ENCODE peak calls at places on chromosomes 12 and 14, in six cellular contexts. S is hepatocyte; T is HFFc6; O is CD4-positive, alpha-beta T cell; B is ascending aorta; F is epithelial cell of esophagus. G is an unnamed sample.

GRCh38 chr14:50447491-50447890 is 50.8 kb upstream of the CDKL1 start:
- DNase-seq in B (no peak), S (no peak), F (peak), O (no peak), T (peak), G (no peak)

GRCh38 chr12:61536525-61536924 is 723.7 kb upstream of the USP15 start:
- DNase-seq in S (no peak), O (no peak), B (no peak), T (no peak), F (peak), G (no peak)

GRCh38 chr12:113088971-113089756 is 32.6 kb downstream of the DTX1 start:
- DNase-seq in O (peak), S (no peak), T (no peak), B (no peak), F (no peak), G (peak)

GRCh38 chr12:89069431-89069830 is 282.9 kb downstream of the DUSP6 start:
- DNase-seq in T (peak), O (no peak), S (no peak), B (no peak), F (no peak), G (no peak)

GRCh38 chr14:102183922-102184677 is 44.4 kb downstream of the WDR20 start:
- DNase-seq in S (no peak), F (no peak), T (no peak), B (no peak), O (no peak), G (no peak)

GRCh38 chr12:119642986-119643385 is 24.9 kb upstream of the PRKAB1 start:
- DNase-seq in F (no peak), O (no peak), T (no peak), B (no peak), S (no peak), G (peak)

GRCh38 chr14:94143239-94143638 is 13.8 kb upstream of the IFI27L2 start:
- DNase-seq in T (no peak), O (no peak), B (no peak), F (no peak), S (no peak), G (peak)

GRCh38 chr12:54006700-54007220 is 2.0 kb upstream of the HOXC8 start:
- DNase-seq in O (no peak), F (no peak), T (no peak), S (peak), B (no peak), G (no peak)

GRCh38 chr12:117872521-117873169 is 96.1 kb downstream of the KSR2 start:
- DNase-seq in T (no peak), S (no peak), F (no peak), B (no peak), O (no peak), G (no peak)

GRCh38 chr12:52232916-52233461 is at the start of gene KRT7:
- DNase-seq in S (peak), B (no peak), O (no peak), F (peak), T (no peak), G (no peak)

GRCh38 chr14:35867280-35867629 is 41.1 kb downstream of the BRMS1L start:
- DNase-seq in T (no peak), F (no peak), O (no peak), B (no peak), S (no peak), G (no peak)

GRCh38 chr14:74954232-74954946 is 1.0 kb downstream of the PGF start:
- DNase-seq in T (no peak), B (no peak), F (no peak), S (peak), O (no peak), G (no peak)

GRCh38 chr14:104184911-104185499 is 46.6 kb downstream of the KIF26A start:
- DNase-seq in F (no peak), O (no peak), B (no peak), S (peak), T (no peak), G (peak)

GRCh38 chr14:58517592-58517991 is 90.1 kb downstream of the KIAA0586 start:
- DNase-seq in B (no peak), O (no peak), T (no peak), S (no peak), F (no peak), G (no peak)

DNA sequence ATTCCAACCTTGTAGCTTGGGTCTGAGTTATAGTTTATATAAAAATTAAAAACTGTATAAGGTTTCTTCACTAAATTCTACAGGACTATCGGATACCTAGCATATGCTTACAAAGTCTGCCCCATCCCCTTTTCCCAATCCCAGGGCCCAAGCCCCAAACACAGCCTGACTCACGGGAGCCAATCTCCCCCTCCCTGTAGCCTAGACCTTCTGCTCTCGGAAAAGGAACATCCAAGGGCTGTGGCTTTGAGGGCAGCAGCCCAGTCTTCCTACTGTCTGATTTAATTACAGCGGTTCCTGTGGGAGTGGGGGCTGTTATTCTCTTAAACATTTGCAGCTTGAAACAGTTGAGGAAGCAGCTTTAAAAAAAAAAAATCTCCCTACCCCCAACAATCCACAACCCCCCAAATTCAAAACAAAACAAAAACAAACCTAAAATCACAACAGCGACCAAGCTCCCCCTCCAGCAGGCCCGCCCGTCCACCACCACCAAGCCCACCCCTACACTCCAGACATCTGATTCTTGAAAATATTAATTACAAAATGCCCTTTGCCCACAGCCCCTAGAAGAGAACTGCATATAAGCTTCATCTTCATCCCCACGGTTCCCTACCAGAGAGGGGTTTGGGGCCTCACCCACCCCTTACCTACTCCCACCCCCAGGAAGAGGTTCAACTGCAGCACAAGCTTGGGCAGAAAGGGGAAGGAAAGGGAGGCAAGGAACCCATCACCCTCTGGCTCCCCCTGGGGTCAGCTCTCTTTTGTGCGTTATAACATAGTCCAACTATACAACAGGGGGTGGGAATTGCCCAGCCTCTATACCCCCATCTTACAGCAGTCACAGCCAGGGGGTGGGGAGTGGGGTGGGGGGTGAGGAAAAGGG is 1.1 kb upstream of the PRKAG1 start:
- DNase-seq in B (no peak), O (no peak), S (peak), F (peak), T (peak), G (peak)
- TF ChIP-seq CTCF in B (no peak), O (peak), S (peak), F (peak), T (peak), G (peak)

GRCh38 chr12:34292736-34293625 is 270.7 kb downstream of the ALG10 start:
- DNase-seq in F (no peak), T (no peak), B (peak), O (peak), S (no peak), G (no peak)
- TF ChIP-seq CTCF in F (no peak), T (no peak), B (no peak), O (no peak), S (no peak), G (no peak)

GRCh38 chr12:127716181-127716580 is 550.8 kb upstream of the TMEM132C start:
- DNase-seq in F (no peak), B (no peak), T (no peak), S (no peak), O (no peak), G (no peak)

GRCh38 chr12:127712561-127712960 is 554.4 kb upstream of the TMEM132C start:
- DNase-seq in T (no peak), O (no peak), F (no peak), B (no peak), S (no peak), G (no peak)

GRCh38 chr12:127711108-127711507 is 555.9 kb upstream of the TMEM132C start:
- DNase-seq in S (no peak), O (no peak), T (no peak), B (no peak), F (no peak), G (no peak)
- TF ChIP-seq CTCF in S (peak), O (no peak), T (peak), B (no peak), F (no peak), G (no peak)

GRCh38 chr12:116666305-116666673 is 71.6 kb downstream of the SPRING1 start:
- DNase-seq in B (no peak), S (no peak), O (no peak), F (no peak), T (no peak), G (no peak)

GRCh38 chr12:116661341-116661740 is 76.5 kb downstream of the SPRING1 start:
- DNase-seq in B (no peak), O (no peak), F (no peak), T (no peak), S (no peak), G (no peak)

GRCh38 chr12:116665666-116666304 is 72.1 kb downstream of the SPRING1 start:
- DNase-seq in S (no peak), B (no peak), O (no peak), F (no peak), T (peak), G (no peak)

GRCh38 chr12:116659771-116660481 is 77.9 kb downstream of the SPRING1 start:
- DNase-seq in O (no peak), F (peak), T (peak), S (no peak), B (no peak), G (no peak)

DNA sequence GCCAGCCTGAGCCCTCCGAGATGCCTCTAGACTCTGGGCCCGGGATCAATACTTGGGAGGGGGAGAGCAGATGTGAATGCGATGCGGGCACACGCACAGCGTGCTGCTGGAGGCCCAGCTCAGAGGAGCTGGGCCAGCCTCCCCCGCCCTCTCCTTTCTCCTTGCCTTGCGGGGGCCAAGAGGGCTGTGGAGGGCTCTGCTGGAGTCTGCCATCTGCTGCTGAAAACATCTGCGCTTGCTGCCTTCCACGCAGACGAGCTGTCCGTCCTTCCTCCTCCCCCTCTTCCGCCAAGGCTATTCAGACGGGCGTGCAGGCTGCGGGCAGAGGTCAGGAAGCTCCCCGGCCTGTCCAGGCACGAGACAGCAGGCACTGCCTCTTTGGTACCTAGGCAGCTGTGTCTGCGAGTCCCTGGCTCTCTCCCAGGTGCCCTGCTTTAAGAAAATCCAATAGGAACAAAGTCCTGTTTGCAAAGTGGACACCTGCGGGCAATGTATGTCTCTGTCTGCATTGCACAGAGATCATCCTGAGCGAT is 75.2 kb downstream of the SPRING1 start:
- DNase-seq in F (no peak), O (no peak), B (no peak), S (peak), T (peak), G (peak)
- TF ChIP-seq CTCF in F (no peak), O (no peak), B (no peak), S (peak), T (no peak), G (no peak)

GRCh38 chr14:55580401-55581010 is 499 bp downstream of the KTN1 start:
- DNase-seq in O (peak), T (no peak), B (peak), F (peak), S (peak), G (peak)
- TF ChIP-seq CTCF in O (no peak), T (no peak), B (no peak), F (no peak), S (no peak), G (no peak)

DNA sequence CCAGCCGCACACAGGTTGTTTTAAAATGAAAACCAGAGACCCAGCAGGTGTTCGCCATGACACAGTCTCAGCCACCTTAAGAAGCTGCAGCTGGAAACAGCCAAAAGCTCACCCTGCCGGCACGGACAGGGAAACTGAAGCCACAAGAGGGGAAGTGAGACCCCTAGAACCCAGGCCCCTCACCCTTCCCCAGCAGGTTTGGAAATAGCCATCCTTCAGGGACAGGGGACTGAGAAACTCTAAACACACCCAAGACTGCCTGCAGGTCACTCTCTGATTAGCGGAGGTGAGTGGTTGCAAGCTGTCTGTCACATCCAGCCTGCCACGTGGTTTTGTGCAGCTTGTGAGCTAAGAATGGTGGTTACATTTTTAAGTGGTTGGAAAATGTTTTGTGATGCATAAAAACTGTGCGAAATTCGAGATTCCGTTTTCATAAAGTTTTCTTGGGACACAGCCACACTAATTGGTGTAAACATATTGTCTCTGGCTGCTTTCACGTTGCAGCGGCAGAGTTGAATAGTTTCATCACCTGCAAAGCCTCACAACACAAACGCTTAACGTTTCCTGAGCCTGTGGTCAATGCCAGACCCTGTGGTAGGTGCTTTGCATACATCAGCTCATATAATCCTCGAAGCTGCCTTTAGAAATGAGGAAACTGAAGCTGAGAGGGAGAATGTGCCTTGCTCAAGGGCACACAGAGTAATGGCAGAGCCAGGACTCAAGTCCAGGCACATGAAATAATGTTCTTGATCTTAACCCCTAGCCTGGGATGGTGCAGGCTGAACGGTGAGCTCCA is 1.7 kb upstream of the SELPLG start:
- DNase-seq in O (peak), S (no peak), B (no peak), F (no peak), T (no peak), G (no peak)
- TF ChIP-seq CTCF in O (no peak), S (no peak), B (no peak), F (no peak), T (no peak), G (no peak)

DNA sequence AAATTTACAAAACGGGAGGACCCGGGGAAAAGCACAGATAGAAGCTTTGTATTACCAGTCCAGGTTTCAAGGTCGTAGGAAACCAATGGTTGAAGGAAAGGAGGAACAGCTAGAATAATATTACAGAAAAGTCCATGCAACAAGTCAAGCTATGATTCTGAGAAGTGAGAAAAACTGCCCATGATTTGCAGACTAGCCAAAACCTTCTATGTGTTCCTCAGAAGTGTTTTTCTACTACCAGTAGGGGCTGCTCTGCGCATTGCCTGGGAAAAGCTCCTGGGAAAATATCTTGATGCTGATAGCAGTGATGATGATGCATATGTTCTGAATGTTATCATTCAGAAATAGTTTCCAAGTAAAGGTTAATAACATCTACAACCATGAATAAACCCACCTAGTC is 2.2 kb downstream of the PDZRN4 start:
- DNase-seq in F (peak), T (no peak), O (no peak), B (no peak), S (peak), G (peak)
- TF ChIP-seq CTCF in F (peak), T (no peak), O (no peak), B (peak), S (peak), G (no peak)

DNA sequence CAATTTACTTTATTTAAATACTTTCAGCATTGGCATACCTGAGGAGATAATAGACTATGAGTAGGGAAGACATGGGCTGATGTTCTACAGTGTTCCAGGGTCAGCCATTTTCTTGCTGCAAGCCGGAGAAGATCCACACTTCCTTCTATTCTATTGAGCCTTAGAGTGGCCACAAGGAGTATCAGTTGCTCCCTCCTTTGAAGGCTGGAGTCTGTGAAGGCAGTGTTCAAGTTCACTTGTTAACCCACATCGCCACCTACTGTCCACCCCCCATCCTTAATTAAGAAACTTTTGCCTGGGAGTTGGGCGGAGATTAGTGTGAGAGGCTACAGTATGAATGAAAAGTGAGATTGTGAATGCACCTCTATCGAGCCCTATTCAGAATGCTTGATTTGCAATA is 666.6 kb downstream of the NRXN3 start:
- DNase-seq in T (peak), B (no peak), S (peak), F (peak), O (no peak), G (peak)
- TF ChIP-seq CTCF in T (peak), B (no peak), S (peak), F (peak), O (no peak), G (peak)

GRCh38 chr12:105417732-105418131 is 87.2 kb downstream of the C12orf75 start:
- DNase-seq in T (no peak), O (no peak), F (no peak), S (no peak), B (no peak), G (no peak)
- TF ChIP-seq CTCF in T (peak), O (no peak), F (peak), S (no peak), B (no peak), G (no peak)

DNA sequence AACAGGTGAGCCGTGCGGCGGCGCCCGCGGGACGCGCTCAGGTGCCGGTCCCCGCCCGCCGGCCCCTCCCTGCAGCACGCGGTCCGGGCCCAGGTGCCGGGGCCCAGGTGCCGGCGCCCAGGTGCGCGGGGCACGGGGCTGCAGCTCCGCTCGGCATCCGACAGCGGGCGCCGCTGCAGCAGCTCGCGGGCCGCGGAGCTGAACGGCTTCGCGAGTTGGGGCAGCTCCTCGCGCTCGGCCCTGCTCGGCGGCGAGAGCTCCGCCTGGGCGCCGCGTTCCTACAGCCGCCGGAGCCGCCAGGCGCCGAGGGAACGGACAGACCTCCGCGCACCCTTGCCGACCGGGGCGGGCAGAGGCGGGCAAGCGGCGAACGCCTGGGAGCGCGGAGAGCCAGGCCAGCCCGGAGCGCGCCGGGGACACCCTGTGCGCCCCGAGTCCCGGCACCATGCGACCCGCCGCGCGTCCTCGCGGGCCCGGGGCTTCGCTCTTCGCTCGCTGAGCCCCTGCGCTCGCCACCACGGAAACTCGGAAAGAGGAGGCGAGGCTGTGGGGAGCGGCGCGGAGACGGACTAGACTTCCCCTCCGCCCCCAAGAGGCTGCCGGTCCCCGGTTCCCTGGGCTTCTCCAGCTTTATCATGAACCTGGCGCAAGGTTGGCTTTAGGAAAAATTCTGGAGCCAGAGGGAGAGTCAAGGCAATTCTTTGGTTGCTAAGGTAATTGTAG is at the start of gene RGS6:
- DNase-seq in B (no peak), F (peak), T (no peak), S (peak), O (no peak), G (peak)
- TF ChIP-seq CTCF in B (no peak), F (peak), T (no peak), S (peak), O (no peak), G (no peak)

G was measured in endothelial cell.